ENCODE peak calls at places on chromosomes 1 and 21, in eight cellular contexts. S, A, X, T, E, M, V and N are unnamed samples.

GRCh38 chr21:29072873-29073221 is 601 bp downstream of the CCT8 start:
- DNase-seq in S (no peak), A (peak), X (peak), T (no peak), E (peak), M (no peak), V (no peak), N (peak)

GRCh38 chr1:222243902-222244301 is 304.0 kb downstream of the HHIPL2 start:
- DNase-seq in S (no peak), A (peak), X (no peak), T (no peak), E (no peak), M (no peak), V (no peak), N (no peak)

GRCh38 chr1:230321741-230322420 is 104.3 kb downstream of the PGBD5 start:
- DNase-seq in S (no peak), A (no peak), X (no peak), T (no peak), E (no peak), M (no peak), V (no peak), N (no peak)

GRCh38 chr1:206979379-206980043 is 9.3 kb upstream of the FCAMR start:
- DNase-seq in S (no peak), A (peak), X (peak), T (no peak), E (peak), M (no peak), V (no peak), N (peak)

GRCh38 chr1:45945426-45945825 is 142.0 kb downstream of the MAST2 start:
- DNase-seq in S (no peak), A (peak), X (no peak), T (peak), E (no peak), M (peak), V (no peak), N (no peak)

GRCh38 chr1:24286246-24287010 is 32.7 kb upstream of the GRHL3 start:
- DNase-seq in S (no peak), A (no peak), X (no peak), T (no peak), E (peak), M (no peak), V (no peak), N (no peak)

GRCh38 chr1:223733898-223734852 is 21.8 kb downstream of the CAPN2 start:
- DNase-seq in S (no peak), A (no peak), X (no peak), T (no peak), E (peak), M (no peak), V (no peak), N (no peak)

GRCh38 chr1:39258925-39259244 is 54.4 kb downstream of the MACF1 start:
- DNase-seq in S (no peak), A (no peak), X (no peak), T (no peak), E (no peak), M (no peak), V (no peak), N (no peak)

GRCh38 chr1:54850082-54850730 is 36.8 kb downstream of the DHCR24 start:
- DNase-seq in S (no peak), A (peak), X (no peak), T (no peak), E (no peak), M (no peak), V (no peak), N (no peak)

GRCh38 chr1:183097438-183098051 is 74.3 kb downstream of the LAMC1 start:
- DNase-seq in S (no peak), A (peak), X (no peak), T (no peak), E (peak), M (no peak), V (no peak), N (no peak)

GRCh38 chr1:94962745-94963265 is 35.9 kb upstream of the CNN3 start:
- DNase-seq in S (peak), A (peak), X (peak), T (no peak), E (no peak), M (no peak), V (no peak), N (peak)

GRCh38 chr1:31460027-31460426 is 47.0 kb downstream of the SERINC2 start:
- DNase-seq in S (no peak), A (peak), X (peak), T (no peak), E (peak), M (no peak), V (no peak), N (no peak)

GRCh38 chr1:156677616-156678596 is 699 bp upstream of the NES start:
- DNase-seq in S (no peak), A (peak), X (peak), T (peak), E (peak), M (no peak), V (no peak), N (peak)

GRCh38 chr1:9164537-9164910 is 35.6 kb upstream of the GPR157 start:
- DNase-seq in S (no peak), A (no peak), X (no peak), T (no peak), E (no peak), M (no peak), V (no peak), N (no peak)

GRCh38 chr21:35484856-35485255 is 435.8 kb upstream of the RUNX1 start:
- DNase-seq in S (no peak), A (no peak), X (peak), T (no peak), E (no peak), M (no peak), V (no peak), N (no peak)

GRCh38 chr21:39000496-39000895 is 182.8 kb downstream of the PSMG1 start:
- DNase-seq in S (no peak), A (peak), X (no peak), T (no peak), E (no peak), M (no peak), V (no peak), N (no peak)

GRCh38 chr1:150564051-150564991 is 15.1 kb downstream of the MCL1 start:
- DNase-seq in S (no peak), A (peak), X (no peak), T (no peak), E (no peak), M (no peak), V (no peak), N (no peak)

GRCh38 chr1:64546018-64546417 is 76.1 kb downstream of the CACHD1 start:
- DNase-seq in S (no peak), A (no peak), X (no peak), T (no peak), E (peak), M (no peak), V (no peak), N (no peak)

GRCh38 chr1:175198332-175198731 is 5.8 kb upstream of the KIAA0040 start:
- DNase-seq in S (no peak), A (no peak), X (no peak), T (no peak), E (no peak), M (peak), V (no peak), N (no peak)

GRCh38 chr1:6953216-6953615 is 168.0 kb downstream of the CAMTA1 start:
- DNase-seq in S (no peak), A (no peak), X (no peak), T (no peak), E (no peak), M (no peak), V (no peak), N (no peak)

GRCh38 chr1:28205243-28205642 is 27.6 kb downstream of the DNAJC8 start:
- DNase-seq in S (no peak), A (no peak), X (no peak), T (no peak), E (no peak), M (no peak), V (no peak), N (no peak)

GRCh38 chr1:119298687-119299086 is 69.9 kb upstream of the HAO2 start:
- DNase-seq in S (no peak), A (no peak), X (no peak), T (no peak), E (no peak), M (no peak), V (peak), N (no peak)

GRCh38 chr1:112358798-112359408 is 37.1 kb upstream of the CTTNBP2NL start:
- DNase-seq in S (peak), A (peak), X (peak), T (peak), E (peak), M (no peak), V (no peak), N (peak)

GRCh38 chr1:43199093-43199726 is 27.1 kb downstream of the CFAP57 start:
- DNase-seq in S (no peak), A (no peak), X (no peak), T (no peak), E (no peak), M (no peak), V (no peak), N (no peak)

GRCh38 chr21:46471514-46471913 is 12.8 kb downstream of the DIP2A start:
- DNase-seq in S (no peak), A (no peak), X (no peak), T (no peak), E (no peak), M (no peak), V (no peak), N (no peak)

GRCh38 chr1:17633654-17634053 is 94.2 kb downstream of the ARHGEF10L start:
- DNase-seq in S (no peak), A (peak), X (no peak), T (peak), E (no peak), M (no peak), V (no peak), N (no peak)

GRCh38 chr1:154961207-154961496 is 430 bp downstream of the PYGO2 start:
- DNase-seq in S (no peak), A (no peak), X (no peak), T (no peak), E (no peak), M (no peak), V (no peak), N (no peak)